ENCODE peak calls at places on chromosomes 3 and 15, in seven cellular contexts. A, T, E, O, F, N and Y are unnamed samples.

GRCh38 chr3:127141921-127142730 is 50.8 kb upstream of the PRR23E start:
- DNase-seq in A (no peak), T (peak), E (no peak), O (no peak), F (no peak), N (no peak), Y (peak)

GRCh38 chr3:115072265-115073008 is 74.7 kb downstream of the ZBTB20 start:
- DNase-seq in A (peak), T (no peak), E (no peak), O (no peak), F (peak), N (peak), Y (peak)

GRCh38 chr3:99505646-99506269 is 132.6 kb upstream of the COL8A1 start:
- DNase-seq in A (peak), T (peak), E (no peak), O (no peak), F (peak), N (peak), Y (peak)

GRCh38 chr3:186617038-186617934 is 4.4 kb downstream of the AHSG start:
- DNase-seq in A (peak), T (peak), E (peak), O (peak), F (peak), N (peak), Y (peak)

GRCh38 chr3:150775001-150775599 is 12.1 kb upstream of the SIAH2 start:
- DNase-seq in A (peak), T (no peak), E (no peak), O (no peak), F (peak), N (peak), Y (peak)

GRCh38 chr15:27365441-27365840 is 394.5 kb downstream of the GABRG3 start:
- DNase-seq in A (no peak), T (no peak), E (no peak), O (no peak), F (no peak), N (no peak), Y (no peak)

GRCh38 chr3:23183731-23184130 is 19.4 kb upstream of the UBE2E2 start:
- DNase-seq in A (peak), T (peak), E (no peak), O (peak), F (peak), N (peak), Y (peak)

GRCh38 chr3:114093001-114093350 is 36.4 kb downstream of the QTRT2 start:
- DNase-seq in A (no peak), T (no peak), E (no peak), O (no peak), F (no peak), N (no peak), Y (no peak)

GRCh38 chr3:35639251-35640185 is at the start of gene ARPP21:
- DNase-seq in A (peak), T (peak), E (no peak), O (peak), F (peak), N (no peak), Y (no peak)

GRCh38 chr3:169218314-169218983 is 445.1 kb downstream of the MECOM start:
- DNase-seq in A (peak), T (peak), E (no peak), O (no peak), F (peak), N (peak), Y (peak)

GRCh38 chr3:56119575-56120349 is 348.5 kb downstream of the ERC2 start:
- DNase-seq in A (peak), T (no peak), E (no peak), O (no peak), F (peak), N (peak), Y (peak)

GRCh38 chr3:10763817-10764313 is 52.2 kb upstream of the SLC6A11 start:
- DNase-seq in A (no peak), T (no peak), E (no peak), O (peak), F (no peak), N (no peak), Y (no peak)

GRCh38 chr3:123379041-123379830 is 69.7 kb downstream of the ADCY5 start:
- DNase-seq in A (no peak), T (no peak), E (no peak), O (no peak), F (no peak), N (no peak), Y (no peak)

GRCh38 chr3:71728632-71729342 is 3.6 kb upstream of the EIF4E3 start:
- DNase-seq in A (no peak), T (no peak), E (no peak), O (no peak), F (no peak), N (no peak), Y (no peak)
- H3K4me3 ChIP-seq in A (no peak), T (no peak), E (no peak), O (no peak), F (no peak), N (no peak), Y (no peak)

GRCh38 chr3:182795383-182795782 is 2.1 kb downstream of the ATP11B start:
- DNase-seq in A (peak), T (no peak), E (peak), O (no peak), F (no peak), N (no peak), Y (peak)
- H3K4me3 ChIP-seq in A (peak), T (no peak), E (peak), O (peak), F (peak), N (peak), Y (peak)

GRCh38 chr3:168071535-168071934 is 24.2 kb downstream of the GOLIM4 start:
- DNase-seq in A (peak), T (no peak), E (no peak), O (no peak), F (peak), N (no peak), Y (peak)
- H3K4me3 ChIP-seq in A (no peak), T (no peak), E (no peak), O (no peak), F (no peak), N (no peak), Y (no peak)

GRCh38 chr3:45665101-45665572 is 24.1 kb upstream of the SACM1L start:
- DNase-seq in A (peak), T (peak), E (peak), O (peak), F (no peak), N (no peak), Y (peak)
- H3K4me3 ChIP-seq in A (no peak), T (no peak), E (peak), O (peak), F (no peak), N (no peak), Y (no peak)

GRCh38 chr15:63500265-63501250 is 3.8 kb upstream of the USP3 start:
- DNase-seq in A (no peak), T (peak), E (no peak), O (peak), F (no peak), N (no peak), Y (no peak)
- H3K4me3 ChIP-seq in A (peak), T (no peak), E (no peak), O (peak), F (no peak), N (no peak), Y (no peak)

GRCh38 chr3:134249442-134249841 is 1.2 kb downstream of the RYK start:
- DNase-seq in A (no peak), T (no peak), E (no peak), O (no peak), F (peak), N (no peak), Y (no peak)
- H3K4me3 ChIP-seq in A (peak), T (peak), E (peak), O (peak), F (peak), N (peak), Y (peak)

DNA sequence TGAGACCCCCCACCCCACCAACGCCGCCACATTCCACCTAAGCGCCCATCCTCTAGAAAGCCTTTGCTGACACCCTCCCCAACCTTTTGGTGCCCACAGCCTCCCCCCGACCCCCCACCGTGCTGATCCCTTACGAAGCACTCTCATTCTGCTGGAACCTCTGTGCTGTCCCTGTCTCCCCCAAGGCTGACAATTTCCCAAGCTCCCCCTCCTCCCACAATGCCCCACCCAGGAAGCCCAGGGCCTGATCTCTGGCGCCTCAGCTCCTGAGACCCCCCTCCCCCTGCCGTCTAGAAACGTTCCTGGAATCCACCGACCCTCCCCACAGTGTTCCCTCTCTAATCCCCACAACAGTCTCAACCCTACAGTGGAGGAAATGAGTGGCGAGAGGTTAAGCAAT is 18.4 kb downstream of the MYL3 start:
- DNase-seq in A (no peak), T (no peak), E (no peak), O (peak), F (no peak), N (no peak), Y (no peak)
- H3K4me3 ChIP-seq in A (no peak), T (no peak), E (no peak), O (peak), F (no peak), N (no peak), Y (no peak)

DNA sequence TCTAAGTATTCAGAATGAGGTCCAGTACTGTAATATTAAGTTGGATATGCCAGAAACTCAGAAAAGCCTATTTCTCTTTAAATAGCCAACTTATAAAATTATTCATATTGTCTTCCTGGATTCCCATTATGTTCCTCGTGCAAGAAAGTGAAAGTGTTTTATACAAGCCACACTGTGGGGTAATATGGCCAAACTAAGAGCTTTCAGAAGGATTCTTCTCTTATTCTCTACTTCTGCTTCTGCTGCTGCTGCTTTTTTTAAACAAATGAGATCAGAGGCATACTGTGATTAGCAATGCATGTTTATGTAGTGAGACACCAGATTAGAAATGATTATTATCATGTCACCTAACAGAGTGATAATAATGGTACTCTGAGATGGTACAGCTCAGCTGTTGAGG is 1026.5 kb upstream of the CFAP20DC start:
- DNase-seq in A (no peak), T (no peak), E (no peak), O (no peak), F (no peak), N (no peak), Y (no peak)
- H3K4me3 ChIP-seq in A (no peak), T (no peak), E (no peak), O (no peak), F (no peak), N (no peak), Y (no peak)

GRCh38 chr15:81330351-81331085 is 6.6 kb upstream of the STARD5 start:
- DNase-seq in A (no peak), T (no peak), E (no peak), O (no peak), F (no peak), N (no peak), Y (no peak)

GRCh38 chr15:81333363-81333762 is 9.4 kb upstream of the STARD5 start:
- DNase-seq in A (no peak), T (no peak), E (no peak), O (no peak), F (no peak), N (no peak), Y (no peak)

GRCh38 chr15:81332326-81332725 is 8.4 kb upstream of the STARD5 start:
- DNase-seq in A (no peak), T (no peak), E (no peak), O (no peak), F (no peak), N (no peak), Y (no peak)

GRCh38 chr15:81329446-81329845 is 5.5 kb upstream of the STARD5 start:
- DNase-seq in A (no peak), T (no peak), E (no peak), O (no peak), F (no peak), N (no peak), Y (no peak)

GRCh38 chr15:81331600-81331999 is 7.7 kb upstream of the STARD5 start:
- DNase-seq in A (no peak), T (no peak), E (no peak), O (no peak), F (no peak), N (no peak), Y (no peak)
- H3K4me3 ChIP-seq in A (no peak), T (no peak), E (no peak), O (no peak), F (no peak), N (no peak), Y (no peak)